ENCODE peak calls at places on chromosomes 12 and 14, in five cellular contexts. One of them, this sample, is unnamed.
A peak's percentile ranks its signal among the peaks of the same experiment; 100 is the strongest.

GRCh38 chr14:56687123-56687522 is 107.5 kb downstream of the TMEM260 start:
- ATAC-seq in body of pancreas: peak; percentile 30
- ATAC-seq in heart left ventricle: no peak
- ATAC-seq in IMR-90: no peak
- ATAC-seq in right lobe of liver: no peak
- ATAC-seq in this sample: no peak

GRCh38 chr12:58575281-58575680 is 345.0 kb downstream of the LRIG3 start:
- ATAC-seq in right lobe of liver: no peak
- ATAC-seq in IMR-90: peak; percentile 95
- ATAC-seq in heart left ventricle: no peak
- ATAC-seq in body of pancreas: no peak
- ATAC-seq in this sample: peak; percentile 70

GRCh38 chr12:59396519-59396918 is 199.3 kb upstream of the SLC16A7 start:
- ATAC-seq in IMR-90: no peak
- ATAC-seq in heart left ventricle: no peak
- ATAC-seq in body of pancreas: no peak
- ATAC-seq in right lobe of liver: peak; percentile 96
- ATAC-seq in this sample: no peak

GRCh38 chr12:100128509-100128908 is 14.2 kb downstream of the BLTP3B start:
- ATAC-seq in IMR-90: peak; percentile 68
- ATAC-seq in right lobe of liver: peak; percentile 85
- ATAC-seq in heart left ventricle: peak; percentile 77
- ATAC-seq in body of pancreas: peak; percentile 53
- ATAC-seq in this sample: peak; percentile 85

GRCh38 chr12:122182887-122183587 is at the start of gene LRRC43:
- ATAC-seq in IMR-90: no peak
- ATAC-seq in body of pancreas: peak; percentile 79
- ATAC-seq in right lobe of liver: peak; percentile 59
- ATAC-seq in heart left ventricle: peak; percentile 58
- ATAC-seq in this sample: peak; percentile 70

GRCh38 chr12:59823535-59823934 is 227.7 kb downstream of the SLC16A7 start:
- ATAC-seq in IMR-90: peak; percentile 59
- ATAC-seq in body of pancreas: no peak
- ATAC-seq in right lobe of liver: no peak
- ATAC-seq in heart left ventricle: no peak
- ATAC-seq in this sample: no peak

GRCh38 chr14:90664911-90665695 is 151.1 kb downstream of the TTC7B start:
- ATAC-seq in body of pancreas: no peak
- ATAC-seq in IMR-90: peak; percentile 66
- ATAC-seq in heart left ventricle: peak; percentile 74
- ATAC-seq in right lobe of liver: no peak
- ATAC-seq in this sample: no peak

GRCh38 chr12:57097554-57097835 is 8.6 kb downstream of the NAB2 start:
- ATAC-seq in right lobe of liver: no peak
- ATAC-seq in IMR-90: no peak
- ATAC-seq in heart left ventricle: no peak
- ATAC-seq in body of pancreas: no peak
- ATAC-seq in this sample: no peak

GRCh38 chr14:27228053-27228452 is 630.2 kb upstream of the NOVA1 start:
- ATAC-seq in body of pancreas: no peak
- ATAC-seq in right lobe of liver: no peak
- ATAC-seq in IMR-90: no peak
- ATAC-seq in heart left ventricle: no peak
- ATAC-seq in this sample: no peak

GRCh38 chr12:40156031-40156764 is 50.3 kb upstream of the SLC2A13 start:
- ATAC-seq in body of pancreas: no peak
- ATAC-seq in right lobe of liver: no peak
- ATAC-seq in IMR-90: no peak
- ATAC-seq in heart left ventricle: no peak
- ATAC-seq in this sample: no peak

GRCh38 chr12:68815232-68815927 is 7.4 kb downstream of the MDM2 start:
- ATAC-seq in right lobe of liver: peak; percentile 17
- ATAC-seq in heart left ventricle: no peak
- ATAC-seq in body of pancreas: no peak
- ATAC-seq in IMR-90: no peak
- ATAC-seq in this sample: no peak

GRCh38 chr14:62439210-62439609 is 606.0 kb downstream of the KCNH5 start:
- ATAC-seq in IMR-90: no peak
- ATAC-seq in body of pancreas: no peak
- ATAC-seq in right lobe of liver: no peak
- ATAC-seq in heart left ventricle: no peak
- ATAC-seq in this sample: no peak

GRCh38 chr12:78402366-78403134 is 462.0 kb upstream of the SYT1 start:
- ATAC-seq in body of pancreas: no peak
- ATAC-seq in IMR-90: no peak
- ATAC-seq in right lobe of liver: no peak
- ATAC-seq in heart left ventricle: no peak
- ATAC-seq in this sample: no peak

GRCh38 chr14:64422753-64423152 is 34.6 kb downstream of the MTHFD1 start:
- ATAC-seq in body of pancreas: no peak
- ATAC-seq in right lobe of liver: no peak
- ATAC-seq in IMR-90: no peak
- ATAC-seq in heart left ventricle: no peak
- ATAC-seq in this sample: no peak

GRCh38 chr14:105355850-105356604 is 41.5 kb downstream of the PACS2 start:
- ATAC-seq in right lobe of liver: no peak
- ATAC-seq in IMR-90: no peak
- ATAC-seq in heart left ventricle: no peak
- ATAC-seq in body of pancreas: no peak
- ATAC-seq in this sample: no peak

GRCh38 chr12:58502857-58503256 is 417.4 kb downstream of the LRIG3 start:
- ATAC-seq in heart left ventricle: no peak
- ATAC-seq in body of pancreas: no peak
- ATAC-seq in right lobe of liver: no peak
- ATAC-seq in IMR-90: peak; percentile 15
- ATAC-seq in this sample: no peak

GRCh38 chr12:47226199-47226598 is 146.4 kb upstream of the AMIGO2 start:
- ATAC-seq in body of pancreas: no peak
- ATAC-seq in heart left ventricle: no peak
- ATAC-seq in IMR-90: no peak
- ATAC-seq in right lobe of liver: no peak
- ATAC-seq in this sample: no peak

GRCh38 chr12:3231399-3231876 is 154.3 kb downstream of the TSPAN9 start:
- ATAC-seq in right lobe of liver: no peak
- ATAC-seq in body of pancreas: peak; percentile 15
- ATAC-seq in heart left ventricle: peak; percentile 58
- ATAC-seq in IMR-90: peak; percentile 3
- ATAC-seq in this sample: no peak

GRCh38 chr12:45388545-45388944 is 172.7 kb downstream of the ANO6 start:
- ATAC-seq in IMR-90: peak; percentile 90
- ATAC-seq in right lobe of liver: peak; percentile 73
- ATAC-seq in body of pancreas: no peak
- ATAC-seq in heart left ventricle: peak; percentile 60
- ATAC-seq in this sample: peak; percentile 36

GRCh38 chr14:63737582-63738006 is 9.7 kb upstream of the SGPP1 start:
- ATAC-seq in body of pancreas: no peak
- ATAC-seq in IMR-90: no peak
- ATAC-seq in right lobe of liver: no peak
- ATAC-seq in heart left ventricle: no peak
- ATAC-seq in this sample: no peak

GRCh38 chr14:104657563-104658324 is 31.7 kb upstream of the INF2 start:
- ATAC-seq in heart left ventricle: no peak
- ATAC-seq in IMR-90: no peak
- ATAC-seq in right lobe of liver: peak; percentile 61
- ATAC-seq in body of pancreas: peak; percentile 83
- ATAC-seq in this sample: no peak

GRCh38 chr14:68979722-68980552 is 835 bp upstream of the ACTN1 start:
- ATAC-seq in body of pancreas: peak; percentile 8
- ATAC-seq in right lobe of liver: peak; percentile 12
- ATAC-seq in heart left ventricle: peak; percentile 25
- ATAC-seq in IMR-90: peak; percentile 1
- ATAC-seq in this sample: peak; percentile 19

GRCh38 chr14:92503756-92504491 is 9.7 kb upstream of the RIN3 start:
- ATAC-seq in heart left ventricle: peak; percentile 84
- ATAC-seq in IMR-90: peak; percentile 85
- ATAC-seq in body of pancreas: peak; percentile 18
- ATAC-seq in right lobe of liver: peak; percentile 88
- ATAC-seq in this sample: no peak

GRCh38 chr12:33653362-33653761 is 213.7 kb upstream of the SYT10 start:
- ATAC-seq in right lobe of liver: no peak
- ATAC-seq in IMR-90: no peak
- ATAC-seq in heart left ventricle: no peak
- ATAC-seq in body of pancreas: no peak
- ATAC-seq in this sample: no peak

GRCh38 chr14:104023325-104024055 is 62.0 kb upstream of the ASPG start:
- ATAC-seq in body of pancreas: no peak
- ATAC-seq in IMR-90: no peak
- ATAC-seq in heart left ventricle: peak; percentile 55
- ATAC-seq in right lobe of liver: no peak
- ATAC-seq in this sample: no peak

GRCh38 chr12:53677612-53678133 is 1.8 kb upstream of the ATP5MC2 start:
- ATAC-seq in right lobe of liver: no peak
- ATAC-seq in IMR-90: no peak
- ATAC-seq in body of pancreas: no peak
- ATAC-seq in heart left ventricle: no peak
- ATAC-seq in this sample: no peak

GRCh38 chr12:20628388-20628787 is 66.7 kb upstream of the SLCO1C1 start:
- ATAC-seq in body of pancreas: no peak
- ATAC-seq in heart left ventricle: peak; percentile 29
- ATAC-seq in right lobe of liver: no peak
- ATAC-seq in IMR-90: no peak
- ATAC-seq in this sample: no peak

GRCh38 chr14:75340921-75341320 is 62.3 kb downstream of the FOS start:
- ATAC-seq in body of pancreas: peak; percentile 75
- ATAC-seq in IMR-90: no peak
- ATAC-seq in heart left ventricle: peak; percentile 97
- ATAC-seq in right lobe of liver: peak; percentile 85
- ATAC-seq in this sample: peak; percentile 80

GRCh38 chr14:90721619-90722305 is 94.5 kb downstream of the TTC7B start:
- ATAC-seq in IMR-90: no peak
- ATAC-seq in heart left ventricle: no peak
- ATAC-seq in body of pancreas: no peak
- ATAC-seq in right lobe of liver: no peak
- ATAC-seq in this sample: no peak

GRCh38 chr12:6180300-6181051 is 19.7 kb upstream of the CD9 start:
- ATAC-seq in heart left ventricle: peak; percentile 76
- ATAC-seq in body of pancreas: peak; percentile 34
- ATAC-seq in IMR-90: peak; percentile 73
- ATAC-seq in right lobe of liver: peak; percentile 24
- ATAC-seq in this sample: peak; percentile 61

GRCh38 chr12:12017135-12017581 is 53.6 kb upstream of the BCL2L14 start:
- ATAC-seq in IMR-90: no peak
- ATAC-seq in right lobe of liver: peak; percentile 88
- ATAC-seq in heart left ventricle: peak; percentile 75
- ATAC-seq in body of pancreas: no peak
- ATAC-seq in this sample: no peak

GRCh38 chr12:100375023-100375737 is 18.3 kb downstream of the SLC17A8 start:
- ATAC-seq in right lobe of liver: peak; percentile 23
- ATAC-seq in body of pancreas: peak; percentile 59
- ATAC-seq in heart left ventricle: peak; percentile 93
- ATAC-seq in IMR-90: peak; percentile 35
- ATAC-seq in this sample: peak; percentile 84

GRCh38 chr14:61437383-61437782 is 116.0 kb downstream of the PRKCH start:
- ATAC-seq in IMR-90: no peak
- ATAC-seq in body of pancreas: no peak
- ATAC-seq in right lobe of liver: peak; percentile 30
- ATAC-seq in heart left ventricle: no peak
- ATAC-seq in this sample: no peak

GRCh38 chr12:2454778-2455177 is 340.0 kb upstream of the FKBP4 start:
- ATAC-seq in right lobe of liver: no peak
- ATAC-seq in body of pancreas: no peak
- ATAC-seq in heart left ventricle: no peak
- ATAC-seq in IMR-90: no peak
- ATAC-seq in this sample: no peak

GRCh38 chr12:114913871-114914801 is 230.2 kb upstream of the TBX3 start:
- ATAC-seq in right lobe of liver: no peak
- ATAC-seq in heart left ventricle: no peak
- ATAC-seq in body of pancreas: no peak
- ATAC-seq in IMR-90: peak; percentile 11
- ATAC-seq in this sample: no peak

GRCh38 chr14:93133476-93133875 is 17.8 kb upstream of the ITPK1 start:
- ATAC-seq in right lobe of liver: peak; percentile 25
- ATAC-seq in heart left ventricle: no peak
- ATAC-seq in body of pancreas: no peak
- ATAC-seq in IMR-90: peak; percentile 59
- ATAC-seq in this sample: peak; percentile 69

GRCh38 chr14:75476274-75476995 is 45.8 kb upstream of the BATF start:
- ATAC-seq in heart left ventricle: peak; percentile 82
- ATAC-seq in body of pancreas: no peak
- ATAC-seq in right lobe of liver: no peak
- ATAC-seq in IMR-90: peak; percentile 57
- ATAC-seq in this sample: peak; percentile 74

GRCh38 chr12:49347307-49348237 is 884 bp downstream of the DNAJC22 start:
- ATAC-seq in IMR-90: peak; percentile 89
- ATAC-seq in heart left ventricle: peak; percentile 93
- ATAC-seq in right lobe of liver: peak; percentile 96
- ATAC-seq in body of pancreas: peak; percentile 97
- ATAC-seq in this sample: peak; percentile 72
- TF ChIP-seq POLR2A in IMR-90: peak; percentile 74
- TF ChIP-seq POLR2A in heart left ventricle: no peak
- TF ChIP-seq POLR2A in right lobe of liver: peak; percentile 83
- TF ChIP-seq POLR2A in body of pancreas: peak; percentile 90
- TF ChIP-seq POLR2A in this sample: no peak

DNA sequence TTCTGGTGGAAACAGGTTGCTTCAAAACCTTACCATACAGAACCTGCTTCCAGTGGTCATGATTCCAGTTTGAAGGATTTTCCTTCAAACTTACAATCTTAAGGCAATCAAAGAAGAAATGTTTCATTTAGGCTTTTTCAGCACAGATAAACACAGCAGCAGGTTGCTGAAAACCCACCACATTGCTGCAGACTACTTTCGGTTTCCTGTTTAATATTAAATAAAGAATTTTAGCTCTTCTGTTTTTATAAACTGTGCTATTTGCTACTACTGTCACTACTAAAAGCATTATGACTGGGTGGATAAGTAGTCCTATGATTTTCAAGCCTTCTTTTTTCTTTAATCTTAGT is 13.2 kb upstream of the FOXN3 start:
- ATAC-seq in body of pancreas: no peak
- ATAC-seq in heart left ventricle: no peak
- ATAC-seq in IMR-90: no peak
- ATAC-seq in right lobe of liver: peak; percentile 11
- ATAC-seq in this sample: no peak
- H3K27ac ChIP-seq in body of pancreas: peak overlapping the region; percentile 45
- H3K27ac ChIP-seq in heart left ventricle: peak overlapping the region; percentile 72
- H3K27ac ChIP-seq in IMR-90: no peak overlapping the region
- H3K27ac ChIP-seq in right lobe of liver: peak overlapping the region; percentile 70
- H3K27ac ChIP-seq in this sample: peak overlapping the region; percentile 40

GRCh38 chr14:95408731-95409471 is 89.2 kb upstream of the CLMN start:
- ATAC-seq in right lobe of liver: no peak
- ATAC-seq in body of pancreas: no peak
- ATAC-seq in IMR-90: no peak
- ATAC-seq in heart left ventricle: peak; percentile 60
- ATAC-seq in this sample: no peak
- TF ChIP-seq POLR2A in right lobe of liver: no peak
- TF ChIP-seq POLR2A in body of pancreas: no peak
- TF ChIP-seq POLR2A in IMR-90: no peak
- TF ChIP-seq POLR2A in heart left ventricle: no peak
- TF ChIP-seq POLR2A in this sample: no peak

DNA sequence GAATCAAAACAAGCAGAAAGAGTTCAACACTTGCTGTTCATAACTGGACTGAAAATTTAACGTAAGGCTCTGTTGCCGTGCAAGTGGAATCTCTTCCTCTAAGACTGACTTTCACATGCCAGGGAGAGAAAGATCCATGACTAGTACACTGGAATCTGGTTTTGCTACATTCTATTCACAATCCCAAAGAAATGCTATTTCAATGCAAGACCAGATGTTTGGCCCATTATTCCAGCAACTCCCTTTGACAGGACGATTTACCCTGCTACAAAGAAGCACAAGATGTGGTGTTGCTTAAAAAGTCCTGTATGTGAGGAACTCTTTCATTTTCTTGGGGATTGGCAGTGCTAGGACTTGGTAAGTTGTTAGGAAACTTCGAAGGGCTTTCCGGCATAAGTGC is 17.4 kb downstream of the RFC5 start:
- ATAC-seq in heart left ventricle: no peak
- ATAC-seq in right lobe of liver: no peak
- ATAC-seq in IMR-90: no peak
- ATAC-seq in body of pancreas: no peak
- ATAC-seq in this sample: no peak
- H3K27ac ChIP-seq in heart left ventricle: no peak overlapping the region
- H3K27ac ChIP-seq in right lobe of liver: no peak overlapping the region
- H3K27ac ChIP-seq in IMR-90: no peak overlapping the region
- H3K27ac ChIP-seq in body of pancreas: no peak overlapping the region
- H3K27ac ChIP-seq in this sample: no peak overlapping the region